ENCODE peak calls at places on chromosomes 7 and 10, in ten cellular contexts. H, F, Q, E, K, N, C, A, L and R are unnamed samples. For H3K9me3 and H3K4me1, the result is how much of the 10 kb centered on the place peaks cover.

GRCh38 chr10:86179143-86179505 is 187.5 kb downstream of the GRID1 start:
- DNase-seq in F (no peak), L (no peak), C (no peak), K (no peak), A (no peak), H (no peak), N (no peak), E (no peak), Q (peak), R (no peak)

GRCh38 chr10:62071846-62072281 is 170.4 kb downstream of the ARID5B start:
- DNase-seq in N (no peak), Q (no peak), L (no peak), K (no peak), E (no peak), F (no peak), H (no peak), A (no peak), C (no peak), R (no peak)

GRCh38 chr10:32005050-32005449 is 51.2 kb downstream of the KIF5B start:
- DNase-seq in A (no peak), C (no peak), E (peak), Q (no peak), K (peak), F (no peak), N (no peak), H (peak), L (peak), R (no peak)

GRCh38 chr10:30784521-30784895 is 155.0 kb upstream of the LYZL2 start:
- DNase-seq in A (no peak), F (no peak), C (no peak), K (peak), Q (no peak), H (no peak), L (no peak), N (no peak), E (no peak), R (no peak)

GRCh38 chr7:23618241-23618640 is 21.1 kb downstream of the CCDC126 start:
- DNase-seq in K (no peak), Q (no peak), C (no peak), H (no peak), F (no peak), N (no peak), A (no peak), E (no peak), L (peak), R (no peak)

GRCh38 chr10:118017850-118018249 is 28.9 kb downstream of the RAB11FIP2 start:
- DNase-seq in H (no peak), E (no peak), L (no peak), Q (no peak), K (no peak), A (no peak), C (no peak), F (peak), N (no peak), R (no peak)

GRCh38 chr10:96532523-96532922 is 18.8 kb upstream of the TLL2 start:
- DNase-seq in E (peak), A (no peak), F (no peak), N (no peak), L (no peak), H (no peak), K (peak), C (no peak), Q (no peak), R (no peak)

GRCh38 chr10:77974396-77975074 is 48.0 kb upstream of the DLG5 start:
- DNase-seq in N (no peak), K (peak), E (peak), A (no peak), Q (no peak), L (no peak), C (no peak), H (no peak), F (no peak), R (no peak)

GRCh38 chr10:62778125-62778524 is 26.4 kb upstream of the ADO start:
- DNase-seq in C (no peak), N (no peak), K (no peak), Q (no peak), H (no peak), E (no peak), A (no peak), L (no peak), F (no peak), R (no peak)

GRCh38 chr10:70346155-70346554 is 36.3 kb downstream of the LRRC20 start:
- DNase-seq in Q (no peak), L (no peak), H (no peak), N (no peak), F (no peak), K (no peak), A (no peak), C (no peak), E (no peak), R (no peak)

GRCh38 chr7:55236454-55236853 is 128.7 kb upstream of the LANCL2 start:
- DNase-seq in E (no peak), H (no peak), Q (no peak), A (no peak), C (no peak), F (no peak), L (no peak), N (no peak), K (no peak), R (no peak)

GRCh38 chr10:71693377-71693776 is 26.2 kb downstream of the C10orf105 start:
- DNase-seq in A (no peak), K (peak), Q (no peak), L (no peak), N (no peak), E (no peak), H (no peak), C (no peak), F (no peak), R (no peak)

GRCh38 chr7:16114633-16115032 is 306.7 kb downstream of the CRPPA start:
- DNase-seq in A (no peak), N (no peak), K (peak), L (no peak), F (no peak), C (no peak), Q (no peak), H (no peak), E (no peak), R (no peak)

GRCh38 chr7:4248295-4248694 is 433.8 kb upstream of the FOXK1 start:
- DNase-seq in N (no peak), Q (no peak), L (no peak), H (no peak), E (no peak), F (no peak), C (no peak), A (no peak), K (no peak), R (no peak)

GRCh38 chr10:23035569-23035968 is 59.8 kb upstream of the MSRB2 start:
- DNase-seq in K (peak), H (no peak), L (no peak), C (no peak), F (no peak), N (no peak), E (no peak), A (no peak), Q (no peak), R (no peak)

GRCh38 chr7:139118803-139119485 is 9.4 kb upstream of the ZC3HAV1 start:
- DNase-seq in L (no peak), A (no peak), N (no peak), H (no peak), C (no peak), F (no peak), K (peak), Q (peak), E (no peak), R (no peak)

GRCh38 chr10:92695679-92696605 is 6.2 kb downstream of the HHEX start:
- DNase-seq in Q (peak), N (no peak), A (no peak), F (no peak), K (peak), C (no peak), H (no peak), E (peak), L (no peak), R (no peak)

GRCh38 chr10:12445701-12446334 is 96.5 kb downstream of the CAMK1D start:
- DNase-seq in F (no peak), K (no peak), L (no peak), H (no peak), C (no peak), A (no peak), E (no peak), N (no peak), Q (no peak), R (no peak)

GRCh38 chr7:18555968-18556367 is 60.4 kb downstream of the HDAC9 start:
- DNase-seq in L (no peak), N (no peak), H (no peak), F (no peak), C (no peak), Q (no peak), K (no peak), E (no peak), A (no peak), R (no peak)

GRCh38 chr10:82419981-82420380 is 545.0 kb downstream of the NRG3 start:
- DNase-seq in K (no peak), E (no peak), Q (no peak), F (no peak), N (no peak), A (no peak), H (no peak), C (no peak), L (no peak), R (no peak)

GRCh38 chr10:92110039-92110794 is 180.7 kb downstream of the CPEB3 start:
- DNase-seq in H (no peak), C (no peak), F (no peak), K (peak), N (no peak), L (no peak), E (no peak), Q (no peak), A (no peak), R (no peak)

GRCh38 chr10:31648966-31649365 is 279.7 kb downstream of the ARHGAP12 start:
- DNase-seq in F (no peak), H (no peak), Q (no peak), A (no peak), L (peak), E (no peak), K (peak), N (no peak), C (no peak), R (no peak)

GRCh38 chr7:12490105-12490688 is 80.3 kb upstream of the SCIN start:
- DNase-seq in C (no peak), A (no peak), F (no peak), L (no peak), N (no peak), K (peak), H (no peak), Q (no peak), E (no peak), R (no peak)

GRCh38 chr10:31961675-31962074 is 33.0 kb upstream of the ARHGAP12 start:
- DNase-seq in A (no peak), L (no peak), F (no peak), E (no peak), H (no peak), K (peak), C (no peak), N (no peak), Q (no peak), R (no peak)

GRCh38 chr7:46559194-46559576 is 638.1 kb upstream of the IGFBP3 start:
- DNase-seq in A (no peak), E (no peak), K (peak), F (no peak), H (no peak), N (no peak), Q (no peak), L (no peak), C (no peak), R (no peak)

GRCh38 chr10:87803831-87804230 is 14.2 kb downstream of the ATAD1 start:
- DNase-seq in N (no peak), L (no peak), F (no peak), K (no peak), A (no peak), Q (no peak), E (no peak), H (no peak), C (no peak), R (no peak)
- H3K9me3 ChIP-seq in N (under half), L (under half), F (under half), K (under half), A (under half), Q (under half), E (under half), H (under half), C (under half), R (under half)

DNA sequence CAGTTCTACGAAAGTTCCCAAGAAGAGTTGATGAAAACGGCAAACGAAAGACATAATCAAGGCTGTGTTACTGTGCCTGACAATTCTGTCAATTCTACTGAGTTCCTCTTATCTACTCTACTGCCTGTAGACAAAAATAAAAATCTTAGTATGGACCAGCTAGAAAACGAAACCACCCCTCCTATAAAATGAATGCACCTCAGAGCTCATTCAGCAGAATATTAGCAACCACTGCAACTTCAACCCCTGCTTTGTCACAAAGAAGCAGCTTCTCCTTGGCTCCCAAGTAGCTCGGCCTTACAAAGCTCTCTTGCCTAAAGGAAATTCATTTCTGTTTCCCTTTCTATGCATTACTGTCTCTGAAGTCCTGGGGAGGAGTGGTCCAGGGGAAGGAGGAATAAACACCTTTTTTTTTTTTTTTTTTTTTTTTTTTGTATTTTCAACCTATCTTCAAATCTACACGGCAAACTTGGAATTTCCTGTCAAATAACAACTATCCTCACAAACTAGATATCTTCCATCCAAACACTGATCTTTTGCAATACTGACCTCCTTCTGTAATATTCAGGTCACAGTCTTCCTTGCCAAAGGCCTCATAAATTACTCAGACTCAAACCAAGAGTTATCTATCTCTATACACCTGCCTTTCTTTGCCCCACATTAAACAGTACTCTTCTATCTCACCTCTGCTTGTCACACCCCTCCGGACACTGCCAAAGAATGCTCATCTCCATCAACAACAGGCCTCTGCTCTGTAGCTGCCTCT is 74.3 kb downstream of the GLI3 start:
- DNase-seq in Q (no peak), N (no peak), C (no peak), F (no peak), L (no peak), H (no peak), A (no peak), E (no peak), K (peak), R (no peak)
- H3K4me1 ChIP-seq in Q (under half), N (under half), C (under half), F (under half), L (under half), H (under half), A (under half), E (under half), K (under half), R (under half)

DNA sequence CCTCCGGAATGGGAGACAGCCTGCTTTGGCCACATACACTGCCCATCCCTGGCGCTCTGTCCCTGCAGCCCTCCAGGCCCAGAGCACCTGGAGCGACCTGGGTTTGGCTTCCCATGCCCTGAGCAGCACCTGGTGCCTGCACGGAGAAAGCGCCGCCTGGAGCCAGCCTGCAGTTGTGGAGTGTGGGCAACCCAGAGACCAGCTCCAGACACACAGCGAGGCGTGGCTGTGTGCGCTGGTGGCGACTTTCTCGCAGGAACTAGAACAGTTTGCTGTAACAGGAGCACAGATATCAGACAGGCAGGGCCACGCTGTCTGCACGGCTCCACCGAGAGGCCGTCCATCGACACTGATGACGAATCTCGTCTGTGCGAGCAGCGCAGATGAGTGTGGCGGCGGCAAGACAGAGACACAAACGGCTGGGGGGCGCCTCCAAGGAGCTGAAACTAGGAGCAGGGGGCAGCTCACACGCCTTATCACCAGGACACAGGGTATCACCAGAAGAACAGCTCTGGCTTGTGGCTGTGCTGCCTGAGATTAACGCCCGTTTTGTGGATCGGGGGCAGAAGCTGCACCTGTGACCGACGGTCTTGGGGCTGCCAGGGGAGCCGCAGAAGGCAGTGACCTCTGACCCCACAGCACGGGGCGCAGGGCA is 275.3 kb downstream of the DNAJB6 start:
- DNase-seq in K (no peak), C (no peak), Q (peak), E (no peak), L (no peak), N (no peak), H (no peak), F (no peak), A (no peak), R (no peak)
- H3K9me3 ChIP-seq in K (under half), C (under half), Q (under half), E (under half), L (under half), N (under half), H (under half), F (under half), A (under half), R (under half)

GRCh38 chr10:104321716-104322415 is 16.4 kb downstream of the ITPRIP start:
- DNase-seq in E (no peak), N (no peak), Q (no peak), F (no peak), H (no peak), L (no peak), C (peak), K (no peak), A (no peak), R (no peak)

GRCh38 chr10:104323721-104324686 is 14.3 kb downstream of the ITPRIP start:
- DNase-seq in K (no peak), C (peak), L (no peak), Q (peak), E (no peak), A (no peak), F (peak), N (no peak), H (no peak), R (no peak)

GRCh38 chr10:104321226-104321625 is 17.0 kb downstream of the ITPRIP start:
- DNase-seq in E (no peak), C (peak), K (no peak), H (no peak), A (no peak), F (no peak), L (no peak), N (no peak), Q (peak), R (no peak)

GRCh38 chr10:104323085-104323484 is 15.2 kb downstream of the ITPRIP start:
- DNase-seq in K (no peak), A (no peak), N (no peak), H (no peak), Q (peak), C (peak), L (no peak), F (no peak), E (no peak), R (no peak)

GRCh38 chr10:104322416-104322782 is 15.9 kb downstream of the ITPRIP start:
- DNase-seq in H (no peak), A (no peak), F (peak), L (no peak), Q (peak), K (no peak), C (peak), E (no peak), N (no peak), R (no peak)
- H3K4me1 ChIP-seq in H (under half), A (half or more), F (half or more), L (under half), Q (half or more), K (under half), C (half or more), E (under half), N (half or more), R (half or more)

GRCh38 chr10:130485958-130486680 is 349.9 kb downstream of the GLRX3 start:
- DNase-seq in F (no peak), Q (no peak), L (no peak), H (no peak), C (no peak), A (no peak), N (no peak), K (no peak), E (no peak), R (no peak)

GRCh38 chr10:130485241-130485957 is 349.2 kb downstream of the GLRX3 start:
- DNase-seq in H (no peak), F (no peak), E (no peak), K (no peak), L (no peak), Q (no peak), A (no peak), C (no peak), N (no peak), R (no peak)

GRCh38 chr10:130487562-130487961 is 351.4 kb downstream of the GLRX3 start:
- DNase-seq in A (no peak), L (no peak), E (no peak), H (no peak), C (no peak), F (no peak), Q (no peak), K (no peak), N (no peak), R (no peak)

GRCh38 chr10:130484131-130484911 is 348.1 kb downstream of the GLRX3 start:
- DNase-seq in Q (no peak), E (no peak), H (no peak), A (no peak), C (no peak), N (no peak), K (no peak), L (no peak), F (no peak), R (no peak)

DNA sequence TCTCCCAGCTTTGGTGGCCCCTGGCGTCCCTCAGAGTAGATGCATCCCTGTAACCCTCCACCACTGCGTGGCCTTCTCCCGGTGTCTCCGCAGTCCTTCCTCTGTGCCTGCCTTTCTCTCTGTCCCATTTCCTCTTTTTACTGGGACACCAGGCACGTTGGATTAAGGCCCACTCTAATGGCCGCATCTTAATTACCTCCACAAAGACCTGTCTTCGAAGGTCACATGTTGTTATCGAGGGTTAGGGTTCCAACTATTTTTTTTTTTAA is 348.7 kb downstream of the GLRX3 start:
- DNase-seq in C (no peak), N (no peak), H (no peak), Q (no peak), A (no peak), F (no peak), L (no peak), E (no peak), K (no peak), R (no peak)
- H3K9me3 ChIP-seq in C (under half), N (under half), H (under half), Q (under half), A (under half), F (under half), L (under half), E (under half), K (under half), R (under half)

DNA sequence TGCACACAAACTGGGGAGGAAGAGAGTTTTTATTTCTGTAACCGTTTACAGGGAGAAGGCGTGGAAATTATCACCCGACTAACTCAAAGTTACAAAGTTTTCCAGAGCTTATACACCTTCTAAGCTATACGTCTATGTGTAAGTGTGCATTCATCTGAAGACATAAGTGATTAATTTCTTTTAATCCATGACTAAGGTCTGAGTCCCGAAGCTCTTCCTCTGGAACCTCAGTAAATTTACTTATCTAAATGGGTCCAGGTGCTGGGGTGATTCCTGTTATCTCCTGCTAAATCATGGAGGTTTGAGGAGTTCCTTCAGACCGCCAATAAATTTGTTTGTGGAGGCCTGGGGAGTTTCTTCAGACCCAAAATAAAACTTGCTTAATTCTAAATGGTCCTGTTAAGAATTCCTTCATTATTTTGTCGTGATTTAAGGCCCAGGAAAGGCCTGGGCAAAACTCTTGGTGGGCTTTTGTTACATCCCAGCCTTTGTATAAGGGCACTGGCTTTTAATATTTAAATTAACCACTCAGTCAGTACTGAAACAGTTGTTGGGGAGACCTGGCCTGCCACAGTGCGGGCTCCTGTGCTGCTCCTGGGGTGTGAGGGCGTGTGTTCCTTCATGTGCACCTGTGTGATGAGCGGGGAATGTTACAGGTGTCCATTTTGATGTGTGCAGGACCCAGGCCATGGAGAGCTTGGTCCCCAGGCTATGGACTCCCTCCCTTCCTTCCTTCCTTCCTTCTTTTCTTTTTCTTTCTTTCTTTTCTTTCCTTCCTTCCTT is 5.8 kb upstream of the METTL27 start:
- DNase-seq in E (no peak), A (no peak), Q (peak), N (no peak), K (no peak), F (no peak), L (no peak), H (no peak), C (no peak), R (no peak)
- H3K4me1 ChIP-seq in E (under half), A (under half), Q (under half), N (under half), K (under half), F (under half), L (under half), H (under half), C (under half), R (under half)

GRCh38 chr7:157841757-157842390 is 505.1 kb downstream of the DNAJB6 start:
- DNase-seq in L (no peak), A (no peak), E (no peak), K (no peak), N (no peak), F (no peak), C (no peak), Q (peak), H (no peak), R (no peak)
- H3K9me3 ChIP-seq in L (under half), A (under half), E (under half), K (under half), N (under half), F (under half), C (under half), Q (under half), H (under half), R (under half)